ENCODE peak calls at places on chromosomes 13 and 19, in seven cellular contexts. P is fibroblast of pulmonary artery, E is pancreas, T is testis, H is adipocyte, G is lung microvascular endothelial cell, N is C1 segment of cervical spinal cord. J is an unnamed sample.

GRCh38 chr13:98285317-98285716 is 108.2 kb upstream of the RNF113B start:
- DNase-seq in G (no peak), P (no peak), T (no peak), E (no peak), N (no peak), H (no peak), J (no peak)

GRCh38 chr19:41452584-41453275 is 9.8 kb downstream of the ERICH4 start:
- DNase-seq in P (no peak), H (no peak), N (no peak), T (no peak), G (no peak), E (no peak), J (no peak)

GRCh38 chr19:46213156-46213555 is 16.4 kb upstream of the IGFL1 start:
- DNase-seq in E (no peak), G (no peak), T (no peak), H (no peak), P (no peak), N (no peak), J (no peak)

GRCh38 chr19:39212377-39212742 is 8.3 kb upstream of the SYCN start:
- DNase-seq in H (peak), E (no peak), P (peak), T (peak), G (peak), N (no peak), J (no peak)

GRCh38 chr13:99103536-99103935 is 97.1 kb upstream of the UBAC2 start:
- DNase-seq in H (no peak), T (no peak), N (no peak), E (no peak), P (no peak), G (no peak), J (no peak)

GRCh38 chr13:43861863-43862262 is 17.7 kb downstream of the CCDC122 start:
- DNase-seq in T (no peak), P (peak), G (peak), H (no peak), N (no peak), E (no peak), J (no peak)

GRCh38 chr13:44668707-44669106 is 92.6 kb upstream of the TSC22D1 start:
- DNase-seq in H (peak), P (no peak), N (no peak), E (no peak), T (no peak), G (peak), J (no peak)

GRCh38 chr13:31162151-31163008 is 676 bp upstream of the HSPH1 start:
- DNase-seq in H (peak), P (peak), G (peak), N (peak), T (peak), E (peak), J (peak)

GRCh38 chr13:24500977-24501376 is 11.6 kb downstream of the PARP4 start:
- DNase-seq in G (no peak), H (peak), T (no peak), N (no peak), P (peak), E (no peak), J (no peak)

GRCh38 chr19:30446844-30447243 is 74.7 kb downstream of the ZNF536 start:
- DNase-seq in P (no peak), G (no peak), T (no peak), N (no peak), E (no peak), H (no peak), J (no peak)

GRCh38 chr13:33696530-33696929 is 121.4 kb upstream of the RFC3 start:
- DNase-seq in H (no peak), T (no peak), E (no peak), P (no peak), N (no peak), G (no peak), J (no peak)

GRCh38 chr13:93409001-93409400 is 182.4 kb downstream of the GPC6 start:
- DNase-seq in E (no peak), G (no peak), T (no peak), N (no peak), H (no peak), P (no peak), J (no peak)

GRCh38 chr13:41837668-41838067 is 123.2 kb downstream of the VWA8 start:
- DNase-seq in T (no peak), G (no peak), H (no peak), N (no peak), E (no peak), P (peak), J (no peak)